ENCODE peak calls at places on chromosomes 2 and 18, in ten cellular contexts. H, G, U, Z, Y, P, Q, F, K and N are unnamed samples.

GRCh38 chr2:26991717-26992116 is 21.3 kb downstream of the MAPRE3 start:
- DNase-seq in Q (no peak), G (no peak), Y (no peak), H (no peak), P (no peak), K (no peak), Z (no peak), U (no peak), F (no peak), N (no peak)

GRCh38 chr2:8885449-8886196 is 48.2 kb upstream of the KIDINS220 start:
- DNase-seq in Y (no peak), K (no peak), Z (no peak), H (no peak), U (no peak), F (no peak), P (no peak), G (no peak), Q (no peak), N (no peak)

GRCh38 chr18:24875286-24875685 is 414.8 kb downstream of the HRH4 start:
- DNase-seq in F (no peak), Y (no peak), U (no peak), G (no peak), Q (no peak), H (no peak), P (no peak), Z (no peak), K (no peak), N (no peak)

GRCh38 chr2:234951386-234952269 is at the start of gene SH3BP4:
- DNase-seq in H (peak; percentile 72), P (peak; percentile 83), U (peak; percentile 89), G (peak; percentile 87), Q (peak; percentile 86), F (peak; percentile 91), Z (no peak), Y (peak; percentile 66), K (peak; percentile 85), N (no peak)

GRCh38 chr2:224160917-224161316 is 121.8 kb upstream of the SERPINE2 start:
- DNase-seq in Q (no peak), H (peak; percentile 30), Y (peak; percentile 31), F (no peak), K (no peak), P (peak; percentile 18), Z (no peak), U (no peak), G (peak; percentile 81), N (no peak)

GRCh38 chr2:173459363-173459762 is 104.7 kb downstream of the CDCA7 start:
- DNase-seq in Z (no peak), Y (no peak), H (no peak), Q (no peak), U (no peak), F (no peak), G (no peak), P (no peak), K (no peak), N (no peak)

GRCh38 chr2:44940612-44941464 is 664 bp upstream of the SIX3 start:
- DNase-seq in K (no peak), G (no peak), H (no peak), Y (no peak), U (no peak), F (no peak), Q (no peak), P (no peak), Z (no peak), N (no peak)

GRCh38 chr2:170530284-170530745 is 184.8 kb upstream of the SP5 start:
- DNase-seq in P (peak; percentile 83), U (peak; percentile 88), Z (no peak), H (peak; percentile 34), K (peak; percentile 61), Y (no peak), G (peak; percentile 66), Q (peak; percentile 96), F (peak; percentile 91), N (peak; percentile 88)

GRCh38 chr2:239811001-239811798 is 213.9 kb downstream of the NDUFA10 start:
- DNase-seq in K (no peak), Y (no peak), H (no peak), G (no peak), U (no peak), F (peak; percentile 73), Q (peak; percentile 58), P (peak; percentile 19), Z (no peak), N (no peak)

GRCh38 chr18:48342125-48342524 is 67.1 kb downstream of the ZBTB7C start:
- DNase-seq in U (no peak), G (no peak), K (no peak), Y (no peak), P (no peak), H (no peak), F (peak; percentile 88), Q (no peak), Z (no peak), N (no peak)

GRCh38 chr18:23935804-23936203 is 78.8 kb upstream of the TTC39C start:
- DNase-seq in F (no peak), Y (peak; percentile 41), Z (no peak), P (no peak), U (no peak), Q (no peak), H (no peak), K (no peak), G (no peak), N (no peak)

GRCh38 chr2:193868833-193869232 is 1674.1 kb upstream of the TMEFF2 start:
- DNase-seq in F (no peak), U (no peak), K (no peak), Z (no peak), Y (peak; percentile 72), G (no peak), Q (no peak), P (no peak), H (no peak), N (no peak)

GRCh38 chr18:74569401-74569800 is 28.3 kb upstream of the ZNF407 start:
- DNase-seq in Z (no peak), Y (no peak), P (no peak), G (no peak), K (no peak), F (no peak), U (no peak), Q (no peak), H (no peak), N (no peak)

DNA sequence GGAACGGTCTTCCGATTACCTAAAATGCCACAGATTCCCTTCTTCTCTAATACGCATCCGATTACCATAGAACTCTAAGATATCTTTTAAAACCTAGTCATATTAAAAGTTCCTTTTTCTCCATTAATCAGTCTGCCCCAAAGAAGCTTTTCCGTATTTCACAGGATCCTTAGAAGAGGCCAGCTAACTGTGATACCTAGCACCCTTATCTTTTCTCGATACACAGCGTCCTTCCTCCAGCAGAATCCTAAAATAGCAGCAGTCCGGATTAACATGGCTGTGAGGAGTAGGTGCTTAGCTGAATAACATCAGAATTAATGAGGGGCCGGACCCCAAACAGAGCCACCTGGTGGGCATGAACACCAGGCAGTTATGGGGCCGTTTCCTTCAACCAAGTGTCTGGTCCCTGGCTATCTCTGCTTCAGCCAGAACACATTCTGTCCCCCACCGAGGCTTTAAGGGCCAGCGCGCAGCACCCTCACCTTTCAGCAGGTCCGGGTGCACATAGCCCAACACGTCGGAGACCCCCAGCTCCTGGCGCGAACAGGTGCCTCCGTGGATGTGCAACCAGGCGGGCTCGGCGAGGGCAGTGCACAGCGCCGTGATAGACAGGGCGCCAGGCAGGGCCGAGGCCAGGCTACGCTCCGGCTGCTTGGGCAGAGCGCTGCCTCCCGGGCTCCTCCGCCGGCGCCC is 995 bp downstream of the TMEM127 start:
- DNase-seq in F (no peak), Q (peak; percentile 65), Y (no peak), P (no peak), Z (no peak), G (peak; percentile 56), H (peak; percentile 29), U (peak; percentile 32), K (peak; percentile 50), N (no peak)
- H3K4me3 ChIP-seq in F (peak overlapping the region; percentile 97), Q (peak overlapping the region; percentile 89), Y (peak overlapping the region; percentile 96), P (peak overlapping the region; percentile 97), Z (peak overlapping the region; percentile 100), G (peak overlapping the region; percentile 96), H (peak overlapping the region; percentile 81), U (peak overlapping the region; percentile 93), K (peak overlapping the region; percentile 100), N (peak overlapping the region; percentile 91)

DNA sequence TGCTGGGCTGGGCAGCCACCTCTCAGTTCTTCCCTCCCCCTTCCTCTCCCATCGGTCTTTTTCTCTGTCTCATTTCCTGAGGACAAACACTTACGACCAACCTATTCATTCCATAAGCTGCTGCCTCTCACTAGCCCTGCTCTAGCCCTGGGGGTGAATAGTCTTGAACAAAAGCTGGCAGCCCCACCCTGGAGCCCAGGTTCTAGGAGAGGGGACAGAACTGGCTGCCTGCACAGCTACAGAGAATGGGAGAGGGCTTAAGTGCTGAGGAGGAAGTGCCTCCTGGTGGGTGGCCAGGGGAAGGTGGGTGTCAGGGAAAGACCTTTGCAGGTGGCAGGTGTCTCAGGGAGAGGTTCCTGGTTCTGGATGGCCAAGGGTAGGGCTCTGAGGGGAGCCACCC is 22.8 kb downstream of the ANO7 start:
- DNase-seq in Y (no peak), P (no peak), H (no peak), U (no peak), G (no peak), K (no peak), F (no peak), Q (no peak), Z (no peak), N (no peak)
- TF ChIP-seq CTCF in Y (no peak), P (no peak), H (no peak), U (no peak), G (no peak), K (no peak), F (no peak), Q (no peak), Z (no peak), N (no peak)

DNA sequence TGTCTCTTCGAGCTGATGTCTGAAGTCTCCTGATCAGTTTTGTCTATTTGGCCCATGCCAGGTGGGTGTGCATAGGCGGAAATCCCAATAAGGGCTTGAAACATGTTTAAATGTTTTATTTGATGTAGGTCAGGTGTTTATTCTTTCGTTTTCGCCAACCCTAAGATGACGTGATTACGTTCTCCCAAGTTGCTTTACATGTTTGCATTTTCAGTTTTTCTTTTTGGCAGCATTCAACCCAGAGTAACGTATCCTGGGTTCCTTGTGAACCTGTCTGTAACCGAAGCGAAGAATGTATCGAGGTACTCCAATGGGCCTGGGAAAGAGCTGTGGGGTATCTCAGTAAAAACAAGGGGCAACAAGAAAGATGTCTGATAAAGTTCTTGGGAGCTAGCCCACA is 3.1 kb downstream of the ALPK2 start:
- DNase-seq in Z (no peak), H (no peak), Y (no peak), G (no peak), P (no peak), U (no peak), F (no peak), Q (no peak), K (no peak), N (no peak)
- H3K4me3 ChIP-seq in Z (no peak overlapping the region), H (no peak overlapping the region), Y (no peak overlapping the region), G (no peak overlapping the region), P (no peak overlapping the region), U (no peak overlapping the region), F (no peak overlapping the region), Q (no peak overlapping the region), K (no peak overlapping the region), N (no peak overlapping the region)

DNA sequence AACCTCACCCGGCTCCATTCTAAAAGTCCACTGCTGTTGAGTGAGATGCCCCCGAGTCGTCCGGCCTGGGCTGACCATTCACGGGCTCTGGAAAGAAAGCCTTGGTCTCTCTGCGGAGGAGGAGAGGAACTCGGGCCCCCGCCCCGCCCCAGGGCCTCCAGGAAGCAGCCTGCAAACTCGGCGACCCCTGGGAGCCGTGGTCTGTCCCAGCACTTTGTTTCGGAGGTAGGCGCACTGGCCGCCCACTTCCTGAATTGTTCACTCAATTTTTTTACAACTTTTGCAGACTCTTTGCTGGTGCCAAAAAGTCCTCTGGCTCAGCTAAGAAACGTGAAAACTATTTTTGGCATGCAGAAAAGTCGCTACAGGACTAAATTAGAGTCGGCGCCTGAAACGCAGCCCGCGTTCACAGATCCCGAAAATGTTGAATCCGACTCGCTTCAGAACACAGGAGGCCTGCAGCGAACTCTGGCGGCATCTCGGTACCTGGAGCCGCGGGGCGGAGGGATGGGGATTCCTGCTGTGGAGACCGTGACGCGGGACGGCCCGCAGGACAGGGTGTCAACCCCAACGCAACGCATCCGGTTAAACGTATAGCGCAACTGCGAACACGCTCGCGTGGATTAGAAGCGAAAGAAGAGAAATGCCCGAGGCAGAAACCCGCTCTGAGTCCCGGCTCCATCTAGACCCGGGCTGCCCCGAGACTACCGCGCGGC is 1.5 kb downstream of the PXDN start:
- DNase-seq in U (peak; percentile 74), Q (peak; percentile 96), K (peak; percentile 87), P (peak; percentile 88), H (peak; percentile 90), G (peak; percentile 95), Z (no peak), F (peak; percentile 95), Y (peak; percentile 90), N (peak; percentile 89)
- TF ChIP-seq CTCF in U (no peak), Q (no peak), K (peak; percentile 46), P (peak; percentile 76), H (peak; percentile 68), G (peak; percentile 56), Z (peak; percentile 70), F (peak; percentile 55), Y (peak; percentile 75), N (peak; percentile 71)